ENCODE peak calls at places on chromosomes 5 and 9, in four cellular contexts. One of them, this sample, is unnamed.

GRCh38 chr9:129613520-129614175 is 7.3 kb downstream of the C9orf50 start:
- DNase-seq in omental fat pad: no peak
- DNase-seq in foreskin fibroblast: peak
- DNase-seq in WTC11: no peak
- DNase-seq in this sample: no peak

GRCh38 chr9:4640027-4640426 is 22.1 kb upstream of the PLPP6 start:
- DNase-seq in foreskin fibroblast: peak
- DNase-seq in omental fat pad: no peak
- DNase-seq in WTC11: peak
- DNase-seq in this sample: no peak

GRCh38 chr5:25862276-25862675 is 1176.1 kb downstream of the CDH9 start:
- DNase-seq in foreskin fibroblast: no peak
- DNase-seq in WTC11: peak
- DNase-seq in omental fat pad: no peak
- DNase-seq in this sample: no peak

GRCh38 chr9:100351508-100351907 is 1.2 kb downstream of the TEX10 start:
- DNase-seq in foreskin fibroblast: no peak
- DNase-seq in WTC11: no peak
- DNase-seq in omental fat pad: no peak
- DNase-seq in this sample: no peak

GRCh38 chr9:37030591-37030939 is 3.5 kb downstream of the PAX5 start:
- DNase-seq in omental fat pad: no peak
- DNase-seq in WTC11: no peak
- DNase-seq in foreskin fibroblast: no peak
- DNase-seq in this sample: no peak

GRCh38 chr9:125674981-125675973 is 31.7 kb downstream of the MAPKAP1 start:
- DNase-seq in WTC11: no peak
- DNase-seq in foreskin fibroblast: peak
- DNase-seq in omental fat pad: no peak
- DNase-seq in this sample: no peak

GRCh38 chr9:89808076-89808701 is 203.4 kb downstream of the GADD45G start:
- DNase-seq in omental fat pad: no peak
- DNase-seq in foreskin fibroblast: no peak
- DNase-seq in WTC11: no peak
- DNase-seq in this sample: no peak

GRCh38 chr9:30329441-30329840 is 2055.0 kb upstream of the ACO1 start:
- DNase-seq in WTC11: no peak
- DNase-seq in foreskin fibroblast: no peak
- DNase-seq in omental fat pad: no peak
- DNase-seq in this sample: no peak

GRCh38 chr5:50441479-50441815 is 359 bp upstream of the EMB start:
- DNase-seq in omental fat pad: no peak
- DNase-seq in foreskin fibroblast: peak
- DNase-seq in WTC11: no peak
- DNase-seq in this sample: no peak

GRCh38 chr9:111659706-111660105 is 1.7 kb upstream of the GNG10 start:
- DNase-seq in omental fat pad: no peak
- DNase-seq in WTC11: no peak
- DNase-seq in foreskin fibroblast: peak
- DNase-seq in this sample: no peak

DNA sequence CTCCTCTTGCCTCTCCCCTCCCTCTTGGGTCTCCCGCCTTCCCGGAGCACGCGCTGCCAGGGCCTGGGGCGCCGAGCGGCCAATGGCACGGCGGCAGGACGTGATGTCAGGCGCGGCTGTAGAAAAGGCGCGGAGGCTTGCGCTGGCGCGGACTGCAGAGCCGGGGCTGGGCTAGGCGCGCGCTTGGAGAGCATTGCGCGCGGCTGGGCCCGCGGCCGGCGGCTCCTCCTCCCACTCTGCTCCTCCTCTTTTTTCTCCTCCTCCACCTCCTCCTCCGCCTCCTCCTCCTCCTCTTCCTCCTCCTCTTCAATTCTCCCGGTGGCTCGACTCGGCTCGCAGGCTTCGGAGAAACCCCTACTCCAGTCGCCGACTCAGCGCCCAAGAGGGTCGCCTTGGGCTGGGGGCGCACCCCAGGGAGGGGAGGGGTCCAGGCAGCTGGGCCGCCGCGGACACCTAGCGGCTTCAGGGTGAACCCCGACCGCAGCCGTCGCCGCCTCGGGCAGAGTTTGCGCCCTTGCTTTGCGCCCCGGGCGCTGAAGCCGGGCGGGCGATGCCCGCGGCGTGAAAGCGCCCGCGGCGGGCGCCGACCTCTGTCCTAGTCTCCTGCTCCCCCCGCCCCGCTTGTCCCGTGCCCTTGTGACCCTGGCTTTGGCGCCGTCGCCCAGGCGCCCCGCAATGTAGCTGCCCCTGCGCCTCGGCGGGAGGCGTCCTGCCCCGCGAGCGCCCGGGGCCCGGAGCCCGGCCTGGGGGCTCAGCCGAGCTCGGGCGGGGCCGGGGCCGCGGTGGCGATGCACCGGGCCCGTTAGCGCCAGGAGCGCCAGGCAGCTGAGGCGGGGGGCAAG is at the start of gene LHX2:
- DNase-seq in foreskin fibroblast: peak
- DNase-seq in omental fat pad: no peak
- DNase-seq in WTC11: peak
- DNase-seq in this sample: no peak
- TF ChIP-seq CTCF in foreskin fibroblast: peak
- TF ChIP-seq CTCF in omental fat pad: no peak
- TF ChIP-seq CTCF in WTC11: no peak
- TF ChIP-seq CTCF in this sample: no peak

DNA sequence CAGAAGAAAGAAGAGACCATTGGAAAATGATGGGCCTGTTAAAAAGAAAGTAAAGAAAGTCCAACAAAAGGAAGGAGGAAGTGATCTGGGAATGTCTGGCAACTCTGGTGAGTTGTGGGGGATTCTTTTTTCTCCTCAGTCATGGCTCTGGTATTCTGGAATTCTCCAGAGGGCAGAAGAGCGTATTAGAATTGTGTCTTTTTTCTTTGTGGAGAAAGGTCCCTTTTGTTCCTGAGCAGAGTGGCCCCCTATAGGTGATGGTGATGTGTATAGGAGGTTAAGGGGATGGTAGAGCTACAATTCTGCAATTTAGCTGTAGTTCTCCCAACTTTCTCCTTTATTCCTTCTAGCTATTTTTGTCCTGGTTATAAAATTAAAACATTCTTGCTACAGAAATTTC is 1.6 kb upstream of the DHFR start:
- DNase-seq in foreskin fibroblast: peak
- DNase-seq in omental fat pad: no peak
- DNase-seq in WTC11: no peak
- DNase-seq in this sample: no peak
- TF ChIP-seq CTCF in foreskin fibroblast: no peak
- TF ChIP-seq CTCF in omental fat pad: no peak
- TF ChIP-seq CTCF in WTC11: no peak
- TF ChIP-seq CTCF in this sample: no peak

DNA sequence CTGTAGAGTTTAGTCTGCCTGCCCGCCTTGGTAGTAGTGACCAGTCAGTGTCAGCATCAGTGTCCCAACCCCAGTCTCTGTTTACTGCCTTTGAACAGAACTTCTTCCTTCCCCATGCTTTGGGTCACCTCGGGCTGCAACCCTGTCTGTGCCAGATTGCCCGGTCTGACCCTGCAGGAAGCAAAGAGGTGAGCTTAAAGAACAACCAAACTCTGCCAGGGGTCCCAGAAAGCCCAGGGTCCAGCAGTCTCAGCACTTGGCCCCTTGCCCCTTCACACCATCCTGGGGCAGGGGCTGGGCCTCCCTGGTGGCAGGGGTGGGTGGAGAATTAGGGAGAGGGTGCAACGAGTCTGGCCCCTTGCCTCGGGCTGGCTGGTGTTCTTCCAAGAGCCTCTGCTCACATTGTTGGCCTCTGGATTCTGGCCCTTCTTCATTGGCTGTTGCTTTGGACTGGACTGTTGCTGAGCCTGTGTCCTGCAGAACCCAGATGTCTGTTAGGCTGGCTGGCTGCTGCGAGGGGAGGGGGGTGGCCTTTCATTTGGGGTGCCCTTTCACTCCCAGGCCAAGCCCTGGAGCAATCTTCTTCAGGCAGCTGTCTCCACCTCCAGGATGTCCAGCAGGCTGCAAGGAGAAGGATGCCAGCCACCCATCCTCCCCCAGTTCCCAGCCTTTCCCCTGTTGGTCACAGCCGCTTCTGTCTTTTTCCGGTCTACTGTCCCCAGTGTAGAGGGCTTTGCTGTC is 51.2 kb downstream of the SAR1B start:
- DNase-seq in omental fat pad: no peak
- DNase-seq in foreskin fibroblast: peak
- DNase-seq in WTC11: no peak
- DNase-seq in this sample: no peak
- TF ChIP-seq CTCF in omental fat pad: no peak
- TF ChIP-seq CTCF in foreskin fibroblast: no peak
- TF ChIP-seq CTCF in WTC11: no peak
- TF ChIP-seq CTCF in this sample: no peak

DNA sequence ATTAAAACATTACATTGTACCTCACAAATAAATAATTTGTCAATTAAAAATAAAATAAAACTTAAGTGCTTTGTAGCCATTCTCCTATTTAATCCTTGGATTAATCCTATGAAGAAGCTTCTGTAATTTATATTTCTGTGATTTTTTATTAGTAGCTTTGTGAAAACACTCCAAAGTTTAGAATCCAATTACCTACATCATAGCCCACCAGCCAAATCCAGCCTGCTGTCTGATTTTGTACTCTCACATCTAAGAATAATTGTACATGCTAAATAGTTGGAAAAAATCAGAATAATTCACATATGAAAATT is 10.4 kb downstream of the MED7 start:
- DNase-seq in WTC11: no peak
- DNase-seq in omental fat pad: no peak
- DNase-seq in foreskin fibroblast: no peak
- DNase-seq in this sample: no peak
- TF ChIP-seq CTCF in WTC11: no peak
- TF ChIP-seq CTCF in omental fat pad: no peak
- TF ChIP-seq CTCF in foreskin fibroblast: no peak
- TF ChIP-seq CTCF in this sample: peak

DNA sequence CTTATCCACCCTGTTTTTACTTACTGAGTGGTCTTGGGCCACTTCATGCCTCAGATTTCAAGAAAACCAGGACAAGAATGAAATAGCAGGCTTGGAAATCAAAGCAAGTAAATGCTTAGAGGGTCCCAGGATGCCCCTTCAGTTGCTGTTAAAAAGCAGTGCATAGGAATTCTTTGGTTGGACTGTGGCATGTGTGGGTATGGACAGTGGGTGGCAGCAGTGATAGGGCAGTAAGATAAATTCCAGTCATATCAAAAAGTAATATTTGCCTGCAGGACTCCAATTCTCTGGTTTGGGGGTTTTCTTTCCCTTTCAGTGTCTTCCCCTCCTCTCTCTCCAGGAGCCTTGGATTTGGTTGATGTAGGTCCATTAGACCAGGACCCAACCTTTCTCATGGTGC is 306.7 kb upstream of the CLINT1 start:
- DNase-seq in foreskin fibroblast: no peak
- DNase-seq in WTC11: no peak
- DNase-seq in omental fat pad: no peak
- DNase-seq in this sample: no peak
- TF ChIP-seq CTCF in foreskin fibroblast: no peak
- TF ChIP-seq CTCF in WTC11: no peak
- TF ChIP-seq CTCF in omental fat pad: no peak
- TF ChIP-seq CTCF in this sample: no peak

GRCh38 chr9:136093995-136094881 is 851 bp downstream of the NACC2 start:
- DNase-seq in omental fat pad: peak
- DNase-seq in foreskin fibroblast: peak
- DNase-seq in WTC11: no peak
- DNase-seq in this sample: peak
- TF ChIP-seq CTCF in omental fat pad: no peak
- TF ChIP-seq CTCF in foreskin fibroblast: no peak
- TF ChIP-seq CTCF in WTC11: no peak
- TF ChIP-seq CTCF in this sample: no peak

GRCh38 chr9:28082671-28083070 is 509.4 kb upstream of the C9orf72 start:
- DNase-seq in WTC11: no peak
- DNase-seq in omental fat pad: no peak
- DNase-seq in foreskin fibroblast: no peak
- DNase-seq in this sample: no peak

GRCh38 chr9:28086881-28087280 is 513.6 kb upstream of the C9orf72 start:
- DNase-seq in WTC11: no peak
- DNase-seq in foreskin fibroblast: no peak
- DNase-seq in omental fat pad: no peak
- DNase-seq in this sample: no peak
- TF ChIP-seq CTCF in WTC11: no peak
- TF ChIP-seq CTCF in foreskin fibroblast: no peak
- TF ChIP-seq CTCF in omental fat pad: no peak
- TF ChIP-seq CTCF in this sample: no peak

GRCh38 chr9:92506184-92506857 is 24.0 kb upstream of the ASPN start:
- DNase-seq in WTC11: no peak
- DNase-seq in foreskin fibroblast: peak
- DNase-seq in omental fat pad: peak
- DNase-seq in this sample: no peak

GRCh38 chr9:92508018-92508417 is 25.7 kb upstream of the ASPN start:
- DNase-seq in omental fat pad: no peak
- DNase-seq in WTC11: no peak
- DNase-seq in foreskin fibroblast: peak
- DNase-seq in this sample: no peak

GRCh38 chr9:92504881-92505280 is 22.6 kb upstream of the ASPN start:
- DNase-seq in omental fat pad: no peak
- DNase-seq in WTC11: no peak
- DNase-seq in foreskin fibroblast: peak
- DNase-seq in this sample: no peak

GRCh38 chr9:92507496-92507895 is 25.2 kb upstream of the ASPN start:
- DNase-seq in omental fat pad: no peak
- DNase-seq in foreskin fibroblast: no peak
- DNase-seq in WTC11: no peak
- DNase-seq in this sample: no peak

DNA sequence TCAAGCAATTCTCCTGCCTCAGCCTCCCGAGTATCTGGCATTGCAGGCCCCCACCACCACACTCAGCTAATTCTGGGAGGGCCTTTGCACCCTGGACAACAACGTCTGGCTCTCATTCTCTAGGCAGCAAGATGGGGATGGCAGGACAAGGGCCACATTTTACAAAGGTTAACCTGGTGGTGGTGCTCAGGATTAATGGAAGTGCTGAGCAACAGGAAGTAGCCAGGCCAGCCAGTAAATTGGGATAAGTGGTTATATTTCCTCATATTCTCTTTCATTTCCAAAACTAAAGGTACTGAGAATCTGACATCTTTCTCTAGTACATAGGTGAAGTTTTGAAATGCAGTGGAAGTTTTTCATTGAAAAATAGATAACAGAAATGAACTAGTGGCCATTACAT is 24.7 kb upstream of the ASPN start:
- DNase-seq in foreskin fibroblast: peak
- DNase-seq in omental fat pad: no peak
- DNase-seq in WTC11: no peak
- DNase-seq in this sample: no peak
- TF ChIP-seq CTCF in foreskin fibroblast: no peak
- TF ChIP-seq CTCF in omental fat pad: no peak
- TF ChIP-seq CTCF in WTC11: no peak
- TF ChIP-seq CTCF in this sample: no peak